ENCODE peak calls at places on chromosomes 7 and 10, in seven cellular contexts. One of them, this sample, is unnamed.

GRCh38 chr7:1368682-1369571 is 90.3 kb downstream of the MICALL2 start:
- DNase-seq in stimulated activated CD4-positive, alpha-beta T cell treated with anti-CD3 and anti-CD28 coated beads, Interleukin-1b, Interleukin-23, amount 100 ng/mL, for 4 hours: peak
- DNase-seq in C1 segment of cervical spinal cord: no peak
- DNase-seq in ureter: no peak
- DNase-seq in cardiac septum: no peak
- DNase-seq in dermis blood vessel endothelial cell: peak
- DNase-seq in dermis microvascular lymphatic vessel endothelial cell: no peak
- DNase-seq in this sample: no peak

GRCh38 chr10:35470535-35470934 is 134.2 kb downstream of the CCNY start:
- DNase-seq in stimulated activated CD4-positive, alpha-beta T cell treated with anti-CD3 and anti-CD28 coated beads, Interleukin-1b, Interleukin-23, amount 100 ng/mL, for 4 hours: no peak
- DNase-seq in C1 segment of cervical spinal cord: no peak
- DNase-seq in ureter: no peak
- DNase-seq in cardiac septum: no peak
- DNase-seq in dermis blood vessel endothelial cell: no peak
- DNase-seq in dermis microvascular lymphatic vessel endothelial cell: no peak
- DNase-seq in this sample: peak

GRCh38 chr7:88668591-88668990 is 90.9 kb upstream of the ZNF804B start:
- DNase-seq in stimulated activated CD4-positive, alpha-beta T cell treated with anti-CD3 and anti-CD28 coated beads, Interleukin-1b, Interleukin-23, amount 100 ng/mL, for 4 hours: no peak
- DNase-seq in C1 segment of cervical spinal cord: peak
- DNase-seq in ureter: no peak
- DNase-seq in cardiac septum: no peak
- DNase-seq in dermis blood vessel endothelial cell: no peak
- DNase-seq in dermis microvascular lymphatic vessel endothelial cell: no peak
- DNase-seq in this sample: no peak

GRCh38 chr7:66739477-66739876 is 1.1 kb upstream of the RABGEF1 start:
- DNase-seq in stimulated activated CD4-positive, alpha-beta T cell treated with anti-CD3 and anti-CD28 coated beads, Interleukin-1b, Interleukin-23, amount 100 ng/mL, for 4 hours: no peak
- DNase-seq in C1 segment of cervical spinal cord: no peak
- DNase-seq in ureter: no peak
- DNase-seq in cardiac septum: no peak
- DNase-seq in dermis blood vessel endothelial cell: no peak
- DNase-seq in dermis microvascular lymphatic vessel endothelial cell: no peak
- DNase-seq in this sample: no peak

GRCh38 chr7:20133803-20134202 is 83.4 kb downstream of the MACC1 start:
- DNase-seq in stimulated activated CD4-positive, alpha-beta T cell treated with anti-CD3 and anti-CD28 coated beads, Interleukin-1b, Interleukin-23, amount 100 ng/mL, for 4 hours: no peak
- DNase-seq in C1 segment of cervical spinal cord: no peak
- DNase-seq in ureter: no peak
- DNase-seq in cardiac septum: no peak
- DNase-seq in dermis blood vessel endothelial cell: no peak
- DNase-seq in dermis microvascular lymphatic vessel endothelial cell: no peak
- DNase-seq in this sample: no peak

GRCh38 chr10:103168436-103168835 is 24.6 kb downstream of the NT5C2 start:
- DNase-seq in stimulated activated CD4-positive, alpha-beta T cell treated with anti-CD3 and anti-CD28 coated beads, Interleukin-1b, Interleukin-23, amount 100 ng/mL, for 4 hours: no peak
- DNase-seq in C1 segment of cervical spinal cord: no peak
- DNase-seq in ureter: no peak
- DNase-seq in cardiac septum: no peak
- DNase-seq in dermis blood vessel endothelial cell: no peak
- DNase-seq in dermis microvascular lymphatic vessel endothelial cell: no peak
- DNase-seq in this sample: peak

GRCh38 chr7:65429642-65430343 is 56.1 kb downstream of the ZNF92 start:
- DNase-seq in stimulated activated CD4-positive, alpha-beta T cell treated with anti-CD3 and anti-CD28 coated beads, Interleukin-1b, Interleukin-23, amount 100 ng/mL, for 4 hours: no peak
- DNase-seq in C1 segment of cervical spinal cord: no peak
- DNase-seq in ureter: no peak
- DNase-seq in cardiac septum: no peak
- DNase-seq in dermis blood vessel endothelial cell: no peak
- DNase-seq in dermis microvascular lymphatic vessel endothelial cell: no peak
- DNase-seq in this sample: no peak

GRCh38 chr10:77062381-77062780 is 575.2 kb downstream of the KCNMA1 start:
- DNase-seq in stimulated activated CD4-positive, alpha-beta T cell treated with anti-CD3 and anti-CD28 coated beads, Interleukin-1b, Interleukin-23, amount 100 ng/mL, for 4 hours: no peak
- DNase-seq in C1 segment of cervical spinal cord: no peak
- DNase-seq in ureter: no peak
- DNase-seq in cardiac septum: no peak
- DNase-seq in dermis blood vessel endothelial cell: no peak
- DNase-seq in dermis microvascular lymphatic vessel endothelial cell: no peak
- DNase-seq in this sample: no peak

GRCh38 chr10:91778485-91778884 is 19.7 kb upstream of the TNKS2 start:
- DNase-seq in stimulated activated CD4-positive, alpha-beta T cell treated with anti-CD3 and anti-CD28 coated beads, Interleukin-1b, Interleukin-23, amount 100 ng/mL, for 4 hours: no peak
- DNase-seq in C1 segment of cervical spinal cord: no peak
- DNase-seq in ureter: no peak
- DNase-seq in cardiac septum: no peak
- DNase-seq in dermis blood vessel endothelial cell: no peak
- DNase-seq in dermis microvascular lymphatic vessel endothelial cell: no peak
- DNase-seq in this sample: no peak

GRCh38 chr10:91159254-91159783 is 61.1 kb upstream of the PCGF5 start:
- DNase-seq in stimulated activated CD4-positive, alpha-beta T cell treated with anti-CD3 and anti-CD28 coated beads, Interleukin-1b, Interleukin-23, amount 100 ng/mL, for 4 hours: no peak
- DNase-seq in C1 segment of cervical spinal cord: no peak
- DNase-seq in ureter: no peak
- DNase-seq in cardiac septum: no peak
- DNase-seq in dermis blood vessel endothelial cell: no peak
- DNase-seq in dermis microvascular lymphatic vessel endothelial cell: no peak
- DNase-seq in this sample: no peak

GRCh38 chr7:26919906-26920530 is 55.6 kb upstream of the SKAP2 start:
- DNase-seq in stimulated activated CD4-positive, alpha-beta T cell treated with anti-CD3 and anti-CD28 coated beads, Interleukin-1b, Interleukin-23, amount 100 ng/mL, for 4 hours: no peak
- DNase-seq in C1 segment of cervical spinal cord: no peak
- DNase-seq in ureter: no peak
- DNase-seq in cardiac septum: no peak
- DNase-seq in dermis blood vessel endothelial cell: no peak
- DNase-seq in dermis microvascular lymphatic vessel endothelial cell: no peak
- DNase-seq in this sample: no peak

GRCh38 chr7:150896562-150897209 is 44.4 kb downstream of the AOC1 start:
- DNase-seq in stimulated activated CD4-positive, alpha-beta T cell treated with anti-CD3 and anti-CD28 coated beads, Interleukin-1b, Interleukin-23, amount 100 ng/mL, for 4 hours: no peak
- DNase-seq in C1 segment of cervical spinal cord: no peak
- DNase-seq in ureter: no peak
- DNase-seq in cardiac septum: no peak
- DNase-seq in dermis blood vessel endothelial cell: no peak
- DNase-seq in dermis microvascular lymphatic vessel endothelial cell: no peak
- DNase-seq in this sample: no peak

GRCh38 chr10:86779267-86780017 is 23.0 kb downstream of the BMPR1A start:
- DNase-seq in stimulated activated CD4-positive, alpha-beta T cell treated with anti-CD3 and anti-CD28 coated beads, Interleukin-1b, Interleukin-23, amount 100 ng/mL, for 4 hours: no peak
- DNase-seq in C1 segment of cervical spinal cord: no peak
- DNase-seq in ureter: no peak
- DNase-seq in cardiac septum: no peak
- DNase-seq in dermis blood vessel endothelial cell: no peak
- DNase-seq in dermis microvascular lymphatic vessel endothelial cell: no peak
- DNase-seq in this sample: peak

GRCh38 chr7:129271500-129272355 is 46.9 kb downstream of the AHCYL2 start:
- DNase-seq in stimulated activated CD4-positive, alpha-beta T cell treated with anti-CD3 and anti-CD28 coated beads, Interleukin-1b, Interleukin-23, amount 100 ng/mL, for 4 hours: peak
- DNase-seq in C1 segment of cervical spinal cord: peak
- DNase-seq in ureter: peak
- DNase-seq in cardiac septum: no peak
- DNase-seq in dermis blood vessel endothelial cell: peak
- DNase-seq in dermis microvascular lymphatic vessel endothelial cell: peak
- DNase-seq in this sample: peak

GRCh38 chr7:105268511-105269392 is 120.0 kb downstream of the SRPK2 start:
- DNase-seq in stimulated activated CD4-positive, alpha-beta T cell treated with anti-CD3 and anti-CD28 coated beads, Interleukin-1b, Interleukin-23, amount 100 ng/mL, for 4 hours: no peak
- DNase-seq in C1 segment of cervical spinal cord: peak
- DNase-seq in ureter: no peak
- DNase-seq in cardiac septum: no peak
- DNase-seq in dermis blood vessel endothelial cell: peak
- DNase-seq in dermis microvascular lymphatic vessel endothelial cell: peak
- DNase-seq in this sample: peak

This sample was measured in AG10803.